ENCODE peak calls at places on chromosomes 1 and 21, in six cellular contexts. Q is Daoy, X is HFF-Myc, B is SJSA1, K is T-helper 9 cell, R is NCI-H460. T is an unnamed sample.

GRCh38 chr1:24191860-24192259 is 4.8 kb upstream of the IFNLR1 start:
- DNase-seq in X (no peak), R (peak), B (peak), K (no peak), Q (peak), T (peak)

GRCh38 chr1:92029241-92029922 is 403 bp upstream of the EPHX4 start:
- DNase-seq in R (no peak), K (no peak), B (no peak), Q (no peak), X (no peak), T (no peak)

GRCh38 chr1:233584376-233584775 is 29.5 kb upstream of the KCNK1 start:
- DNase-seq in K (no peak), R (no peak), B (no peak), X (no peak), Q (no peak), T (no peak)

GRCh38 chr1:118963138-118963455 is 25.0 kb downstream of the TBX15 start:
- DNase-seq in Q (no peak), K (no peak), X (no peak), R (no peak), B (no peak), T (no peak)

GRCh38 chr21:41147096-41147978 is 20.6 kb upstream of the BACE2 start:
- DNase-seq in B (no peak), Q (no peak), K (no peak), X (no peak), R (no peak), T (no peak)

GRCh38 chr1:15049067-15049466 is 104.5 kb upstream of the TMEM51 start:
- DNase-seq in R (no peak), Q (no peak), B (no peak), K (no peak), X (no peak), T (no peak)

GRCh38 chr1:206925116-206925736 is 3.5 kb upstream of the FCMR start:
- DNase-seq in B (no peak), R (no peak), X (no peak), Q (no peak), K (no peak), T (no peak)

GRCh38 chr1:204307334-204307883 is 52.3 kb downstream of the PLEKHA6 start:
- DNase-seq in R (no peak), B (no peak), Q (no peak), X (no peak), K (no peak), T (no peak)

GRCh38 chr1:31423418-31423947 is 10.5 kb downstream of the SERINC2 start:
- DNase-seq in Q (no peak), R (no peak), K (no peak), B (no peak), X (no peak), T (no peak)

GRCh38 chr1:185074307-185074706 is 28.9 kb downstream of the RNF2 start:
- DNase-seq in X (no peak), K (no peak), R (no peak), Q (peak), B (no peak), T (no peak)

GRCh38 chr1:234780531-234781162 is 170.7 kb upstream of the IRF2BP2 start:
- DNase-seq in K (no peak), R (no peak), B (no peak), X (no peak), Q (no peak), T (peak)

GRCh38 chr1:119742193-119742592 is 26.5 kb downstream of the HMGCS2 start:
- DNase-seq in Q (no peak), K (no peak), R (no peak), B (no peak), X (no peak), T (no peak)

GRCh38 chr1:93988634-93989350 is 79.6 kb upstream of the GCLM start:
- DNase-seq in X (no peak), Q (peak), K (no peak), R (no peak), B (no peak), T (no peak)

GRCh38 chr1:44405041-44405803 is at the start of gene RNF220:
- DNase-seq in B (peak), R (peak), X (peak), K (no peak), Q (peak), T (no peak)

GRCh38 chr1:83929184-83929583 is 69.7 kb downstream of the TTLL7 start:
- DNase-seq in K (no peak), X (no peak), B (no peak), R (peak), Q (no peak), T (no peak)

GRCh38 chr1:92184632-92185031 is 33.1 kb upstream of the C1orf146 start:
- DNase-seq in B (peak), X (no peak), R (no peak), Q (peak), K (no peak), T (no peak)

GRCh38 chr1:22341791-22342605 is 109.7 kb upstream of the ZBTB40 start:
- DNase-seq in Q (peak), R (no peak), B (no peak), X (peak), K (no peak), T (no peak)

GRCh38 chr1:162905759-162906158 is 44.8 kb upstream of the CCDC190 start:
- DNase-seq in R (no peak), K (no peak), Q (peak), X (peak), B (peak), T (peak)

GRCh38 chr1:181632960-181633359 is 149.6 kb downstream of the CACNA1E start:
- DNase-seq in X (no peak), K (no peak), R (no peak), B (no peak), Q (no peak), T (no peak)

GRCh38 chr1:91609571-91609970 is 108.9 kb downstream of the CDC7 start:
- DNase-seq in R (peak), Q (peak), X (peak), B (peak), K (no peak), T (no peak)